ENCODE peak calls at places on chromosomes 6 and 20, in four cellular contexts. M is neural progenitor cell, C is GM23248, B is SJCRH30. K is an unnamed sample. For H3K27me3, the result is how much of the 10 kb centered on the place peaks cover.

GRCh38 chr6:23446394-23447001 is 679.5 kb upstream of the NRSN1 start:
- DNase-seq in B (no peak), C (peak), M (peak), K (peak)

GRCh38 chr20:57222631-57222950 is 43.9 kb downstream of the BMP7 start:
- DNase-seq in B (no peak), C (no peak), M (no peak), K (no peak)

GRCh38 chr20:52191132-52191435 is 495 bp downstream of the ZFP64 start:
- DNase-seq in C (no peak), B (peak), M (no peak), K (no peak)

GRCh38 chr20:10090588-10091166 is 55.9 kb downstream of the ANKEF1 start:
- DNase-seq in B (no peak), C (peak), M (peak), K (peak)

GRCh38 chr6:52551483-52552277 is 25.2 kb downstream of the TRAM2 start:
- DNase-seq in M (peak), B (peak), C (peak), K (peak)

GRCh38 chr6:138752017-138752416 is 21.6 kb upstream of the CCDC28A start:
- DNase-seq in B (no peak), C (no peak), M (peak), K (no peak)

GRCh38 chr6:107128577-107128976 is 13.3 kb upstream of the BEND3 start:
- DNase-seq in M (no peak), B (no peak), C (no peak), K (no peak)

GRCh38 chr6:113909224-113909856 is 52.2 kb downstream of the MARCKS start:
- DNase-seq in B (peak), C (peak), M (peak), K (no peak)

GRCh38 chr20:51797357-51798025 is 4.8 kb downstream of the SALL4 start:
- DNase-seq in M (peak), B (no peak), C (no peak), K (no peak)

GRCh38 chr6:142481466-142481865 is 179.7 kb downstream of the ADGRG6 start:
- DNase-seq in C (no peak), B (no peak), M (no peak), K (no peak)

GRCh38 chr6:10269814-10270472 is 144.9 kb downstream of the TFAP2A start:
- DNase-seq in M (no peak), C (peak), B (no peak), K (no peak)

GRCh38 chr20:60249436-60249835 is 291.2 kb downstream of the CDH26 start:
- DNase-seq in B (no peak), M (no peak), C (peak), K (no peak)

GRCh38 chr6:30748301-30748769 is 4.0 kb upstream of the IER3 start:
- DNase-seq in B (no peak), C (no peak), M (no peak), K (no peak)

GRCh38 chr20:36997121-36997520 is 45.6 kb upstream of the SAMHD1 start:
- DNase-seq in M (no peak), B (no peak), C (no peak), K (no peak)

GRCh38 chr6:127464161-127464880 is 5.1 kb upstream of the KIAA0408 start:
- DNase-seq in M (no peak), C (peak), B (no peak), K (no peak)

GRCh38 chr20:39630215-39630614 is 668.1 kb downstream of the DHX35 start:
- DNase-seq in C (no peak), B (no peak), M (no peak), K (no peak)

GRCh38 chr6:134636221-134636830 is 313.6 kb downstream of the ALDH8A1 start:
- DNase-seq in C (no peak), B (no peak), M (no peak), K (no peak)

GRCh38 chr20:44017905-44018683 is 103.4 kb downstream of the TOX2 start:
- DNase-seq in B (peak), C (peak), M (no peak), K (no peak)

GRCh38 chr6:122116105-122116504 is 283.3 kb upstream of the HSF2 start:
- DNase-seq in M (no peak), C (no peak), B (no peak), K (no peak)

GRCh38 chr6:132715204-132715603 is 1.3 kb upstream of the VNN1 start:
- DNase-seq in M (peak), C (peak), B (peak), K (peak)

GRCh38 chr6:49849121-49849907 is 17.0 kb downstream of the CRISP1 start:
- DNase-seq in C (peak), B (no peak), M (peak), K (peak)

GRCh38 chr6:147381734-147382133 is 126.8 kb upstream of the SAMD5 start:
- DNase-seq in C (peak), B (no peak), M (no peak), K (no peak)

GRCh38 chr20:49303211-49303610 is 25.4 kb upstream of the ZNFX1 start:
- DNase-seq in C (peak), B (no peak), M (no peak), K (no peak)

GRCh38 chr6:52497652-52498408 is 77.7 kb downstream of the EFHC1 start:
- DNase-seq in C (peak), M (no peak), B (no peak), K (no peak)

GRCh38 chr20:37298190-37298939 is 8.9 kb downstream of the MANBAL start:
- DNase-seq in B (no peak), C (peak), M (no peak), K (no peak)

GRCh38 chr20:18133962-18134361 is 3.7 kb upstream of the KAT14 start:
- DNase-seq in M (no peak), C (no peak), B (no peak), K (no peak)

GRCh38 chr6:11229267-11230043 is 3.0 kb downstream of the NEDD9 start:
- DNase-seq in B (no peak), M (peak), C (peak), K (no peak)

GRCh38 chr6:25113436-25113835 is 165.7 kb upstream of the CARMIL1 start:
- DNase-seq in B (no peak), M (no peak), C (no peak), K (no peak)

GRCh38 chr6:2738373-2738979 is 12.2 kb downstream of the MYLK4 start:
- DNase-seq in M (peak), B (peak), C (peak), K (peak)

GRCh38 chr6:144434308-144434990 is 149.3 kb downstream of the UTRN start:
- DNase-seq in B (no peak), M (no peak), C (peak), K (no peak)

GRCh38 chr6:31651602-31652191 is 764 bp downstream of the BAG6 start:
- DNase-seq in C (peak), M (peak), B (no peak), K (peak)

GRCh38 chr6:48563426-48563825 is 452.4 kb upstream of the PTCHD4 start:
- DNase-seq in B (no peak), M (no peak), C (no peak), K (no peak)

GRCh38 chr20:8913452-8913851 is 155.4 kb upstream of the PLCB4 start:
- DNase-seq in C (no peak), B (no peak), M (no peak), K (no peak)
- H3K27me3 ChIP-seq in C (under half), B (under half), M (under half), K (under half)

DNA sequence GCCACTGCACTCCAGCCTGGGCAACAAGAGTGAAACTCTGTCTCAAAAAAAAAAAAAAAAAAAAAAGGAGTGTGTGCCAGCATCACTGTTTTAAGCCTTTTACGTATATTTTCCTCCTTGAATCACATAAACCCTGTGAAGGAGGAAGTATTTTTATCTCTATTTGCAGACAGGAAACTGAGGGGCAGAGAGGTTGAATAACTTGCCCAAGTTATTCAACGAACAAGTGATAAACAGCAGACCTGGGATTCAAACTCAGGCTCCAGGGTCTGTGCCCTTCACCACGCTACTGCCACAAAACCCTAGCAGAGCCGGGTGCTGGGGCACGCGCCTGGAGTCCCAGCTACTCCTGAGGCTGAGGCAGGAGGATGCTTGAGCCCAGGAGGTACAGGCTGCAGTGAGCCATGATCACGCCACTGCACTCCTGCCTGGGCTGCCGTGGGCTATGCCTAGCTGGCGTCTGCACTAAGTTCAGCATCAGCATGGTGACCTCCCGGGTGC is 9.4 kb upstream of the AVP start:
- DNase-seq in M (no peak), C (no peak), B (no peak), K (no peak)
- H3K27ac ChIP-seq in M (no peak), C (no peak), B (no peak), K (no peak)

GRCh38 chr6:46217671-46218131 is 46.9 kb upstream of the ENPP5 start:
- DNase-seq in M (no peak), C (peak), B (no peak), K (no peak)

GRCh38 chr6:46218457-46218856 is 47.7 kb upstream of the ENPP5 start:
- DNase-seq in B (no peak), C (no peak), M (no peak), K (no peak)

GRCh38 chr6:46215777-46216176 is 45.0 kb upstream of the ENPP5 start:
- DNase-seq in M (no peak), C (no peak), B (no peak), K (no peak)

GRCh38 chr6:46216879-46217278 is 46.1 kb upstream of the ENPP5 start:
- DNase-seq in M (no peak), C (no peak), B (no peak), K (no peak)

DNA sequence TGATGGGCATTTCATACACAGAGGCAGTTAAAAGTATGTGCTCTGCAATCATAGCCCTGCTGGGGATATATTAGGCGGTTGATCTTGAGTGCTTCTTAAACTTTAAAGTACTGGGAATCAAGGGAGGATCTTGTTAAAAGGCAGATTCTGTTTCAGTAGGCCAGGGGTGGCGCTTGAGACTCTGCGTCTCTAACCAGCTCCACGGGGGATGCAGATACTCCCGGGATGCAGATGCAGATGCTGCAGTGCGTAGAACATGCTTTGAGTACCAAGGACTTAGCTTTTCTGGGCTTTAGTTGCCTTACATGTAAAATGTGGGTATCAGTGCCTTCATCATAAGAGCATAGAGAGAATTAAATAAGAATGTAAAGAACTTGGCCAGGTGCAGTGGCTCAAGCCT is 44.4 kb upstream of the ENPP5 start:
- DNase-seq in C (no peak), M (peak), B (no peak), K (no peak)
- H3K27me3 ChIP-seq in C (under half), M (under half), B (under half), K (under half)

GRCh38 chr6:82957171-82957894 is 108.3 kb downstream of the UBE3D start:
- DNase-seq in B (no peak), C (peak), M (no peak), K (no peak)
- H3K27ac ChIP-seq in B (no peak), C (peak), M (no peak), K (no peak)

GRCh38 chr20:64053841-64054661 is 4.6 kb upstream of the SOX18 start:
- DNase-seq in M (peak), B (peak), C (no peak), K (peak)

GRCh38 chr20:64051532-64052325 is 2.3 kb upstream of the SOX18 start:
- DNase-seq in B (peak), M (no peak), C (no peak), K (no peak)

GRCh38 chr20:64052326-64052722 is 2.9 kb upstream of the SOX18 start:
- DNase-seq in M (no peak), B (peak), C (no peak), K (no peak)

GRCh38 chr20:64051033-64051452 is 1.6 kb upstream of the SOX18 start:
- DNase-seq in M (no peak), C (no peak), B (no peak), K (no peak)

GRCh38 chr20:64052987-64053840 is 3.8 kb upstream of the SOX18 start:
- DNase-seq in B (no peak), C (no peak), M (no peak), K (no peak)
- H3K27me3 ChIP-seq in B (under half), C (under half), M (half or more), K (under half)